ENCODE peak calls at places on chromosomes 13 and 19, in nine cellular contexts. G is activated CD4-positive, alpha-beta T cell treated with anti-CD3 and anti-CD28 coated beads, Interleukin-2, amount 50 U/mL, for 1 hour; P is fibroblast of mammary gland; T is lower lobe of right lung; M is HFFc6; K is A549; W is dorsolateral prefrontal cortex; O is activated CD8-positive, alpha-beta memory T cell treated with anti-CD3 and anti-CD28 coated beads, Interleukin-2, amount 50 U/mL, for 48 hours; A is brain microvascular endothelial cell. C is an unnamed sample.

GRCh38 chr13:52924241-52925148 is 76.1 kb upstream of the PCDH8 start:
- DNase-seq in G (no peak), P (no peak), T (no peak), M (no peak), K (no peak), W (no peak), O (no peak), A (no peak), C (no peak)

GRCh38 chr13:51793570-51794273 is 10.2 kb downstream of the DHRS12 start:
- DNase-seq in G (no peak), P (peak; percentile 85), T (no peak), M (peak; percentile 77), K (no peak), W (no peak), O (no peak), A (peak; percentile 85), C (peak; percentile 77)

GRCh38 chr19:6116749-6117430 is 6.6 kb upstream of the RFX2 start:
- DNase-seq in G (no peak), P (no peak), T (no peak), M (no peak), K (no peak), W (no peak), O (no peak), A (no peak), C (no peak)

GRCh38 chr19:40702337-40703012 is 12.0 kb upstream of the NUMBL start:
- DNase-seq in G (no peak), P (no peak), T (no peak), M (no peak), K (peak; percentile 82), W (peak; percentile 74), O (no peak), A (no peak), C (no peak)

GRCh38 chr13:53015044-53015443 is 13.6 kb upstream of the OLFM4 start:
- DNase-seq in G (no peak), P (no peak), T (no peak), M (no peak), K (no peak), W (no peak), O (no peak), A (no peak), C (no peak)

GRCh38 chr19:38362076-38362945 is 12.1 kb upstream of the PSMD8 start:
- DNase-seq in G (peak; percentile 64), P (peak; percentile 37), T (peak; percentile 95), M (peak; percentile 51), K (peak; percentile 94), W (no peak), O (peak; percentile 90), A (peak; percentile 62), C (peak; percentile 67)

GRCh38 chr13:36421447-36421846 is 10.8 kb upstream of the CCNA1 start:
- DNase-seq in G (no peak), P (peak; percentile 93), T (no peak), M (no peak), K (no peak), W (no peak), O (no peak), A (peak; percentile 40), C (no peak)

GRCh38 chr19:2428027-2428690 is 773 bp upstream of the TIMM13 start:
- DNase-seq in G (no peak), P (peak; percentile 47), T (peak; percentile 65), M (no peak), K (no peak), W (peak; percentile 53), O (peak; percentile 52), A (peak; percentile 2), C (no peak)

GRCh38 chr13:31045621-31046081 is 113.2 kb downstream of the TEX26 start:
- DNase-seq in G (peak; percentile 62), P (peak; percentile 93), T (peak; percentile 88), M (peak; percentile 95), K (peak; percentile 74), W (no peak), O (peak; percentile 83), A (peak; percentile 93), C (peak; percentile 87)

GRCh38 chr13:77429320-77430142 is 102.6 kb upstream of the MYCBP2 start:
- DNase-seq in G (no peak), P (peak; percentile 64), T (no peak), M (peak; percentile 7), K (no peak), W (no peak), O (peak; percentile 57), A (peak; percentile 28), C (no peak)

GRCh38 chr13:25688524-25688923 is 316.8 kb downstream of the ATP8A2 start:
- DNase-seq in G (no peak), P (no peak), T (no peak), M (no peak), K (no peak), W (no peak), O (no peak), A (no peak), C (no peak)

GRCh38 chr13:100608906-100609305 is 20.3 kb upstream of the GGACT start:
- DNase-seq in G (no peak), P (no peak), T (no peak), M (no peak), K (no peak), W (no peak), O (no peak), A (peak; percentile 12), C (peak; percentile 80)

GRCh38 chr19:28874742-28875141 is 338.2 kb downstream of the UQCRFS1 start:
- DNase-seq in G (no peak), P (no peak), T (no peak), M (no peak), K (no peak), W (no peak), O (no peak), A (no peak), C (no peak)

GRCh38 chr19:30881986-30882385 is 467.2 kb downstream of the TSHZ3 start:
- DNase-seq in G (no peak), P (no peak), T (no peak), M (no peak), K (no peak), W (no peak), O (no peak), A (no peak), C (no peak)

GRCh38 chr13:36086117-36086516 is 45.1 kb downstream of the DCLK1 start:
- DNase-seq in G (no peak), P (no peak), T (no peak), M (no peak), K (no peak), W (no peak), O (no peak), A (no peak), C (no peak)

GRCh38 chr19:40143612-40144011 is 47.6 kb upstream of the MAP3K10 start:
- DNase-seq in G (peak; percentile 16), P (no peak), T (no peak), M (no peak), K (no peak), W (peak; percentile 20), O (no peak), A (no peak), C (no peak)

GRCh38 chr13:89688908-89689307 is 1658.6 kb upstream of the MIR17HG start:
- DNase-seq in G (no peak), P (no peak), T (no peak), M (no peak), K (no peak), W (peak; percentile 55), O (no peak), A (no peak), C (no peak)

GRCh38 chr13:86087241-86087640 is 288.0 kb upstream of the SLITRK6 start:
- DNase-seq in G (no peak), P (peak; percentile 6), T (no peak), M (no peak), K (no peak), W (no peak), O (no peak), A (no peak), C (no peak)

GRCh38 chr19:996051-996838 is 4.0 kb upstream of the GRIN3B start:
- DNase-seq in G (peak; percentile 91), P (peak; percentile 62), T (no peak), M (peak; percentile 45), K (no peak), W (no peak), O (peak; percentile 81), A (peak; percentile 45), C (no peak)

GRCh38 chr13:39362652-39363390 is 240.2 kb downstream of the LHFPL6 start:
- DNase-seq in G (no peak), P (peak; percentile 82), T (no peak), M (no peak), K (no peak), W (no peak), O (no peak), A (no peak), C (no peak)

GRCh38 chr19:17576758-17577532 is 21.5 kb downstream of the COLGALT1 start:
- DNase-seq in G (no peak), P (peak; percentile 44), T (peak; percentile 74), M (no peak), K (peak; percentile 53), W (no peak), O (peak; percentile 74), A (no peak), C (no peak)

GRCh38 chr19:41871573-41872383 is 5.3 kb upstream of the CD79A start:
- DNase-seq in G (peak; percentile 42), P (no peak), T (peak; percentile 62), M (no peak), K (no peak), W (no peak), O (no peak), A (no peak), C (no peak)

GRCh38 chr13:20064128-20064527 is 96.7 kb downstream of the GJA3 start:
- DNase-seq in G (no peak), P (peak; percentile 18), T (no peak), M (peak; percentile 4), K (no peak), W (no peak), O (no peak), A (peak; percentile 64), C (no peak)

GRCh38 chr19:41928221-41928683 is at the start of gene ERFL:
- DNase-seq in G (no peak), P (no peak), T (no peak), M (no peak), K (no peak), W (no peak), O (no peak), A (no peak), C (no peak)

GRCh38 chr13:83780201-83780600 is 102.1 kb downstream of the SLITRK1 start:
- DNase-seq in G (no peak), P (peak; percentile 52), T (no peak), M (peak; percentile 27), K (no peak), W (no peak), O (no peak), A (peak; percentile 47), C (no peak)

GRCh38 chr13:35514801-35515502 is 38.5 kb upstream of the MAB21L1 start:
- DNase-seq in G (no peak), P (no peak), T (no peak), M (no peak), K (no peak), W (no peak), O (no peak), A (no peak), C (no peak)

GRCh38 chr13:108346376-108346775 is 76.9 kb downstream of the TNFSF13B start:
- DNase-seq in G (peak; percentile 20), P (no peak), T (no peak), M (no peak), K (no peak), W (no peak), O (no peak), A (no peak), C (no peak)

GRCh38 chr19:41811036-41811435 is 14.6 kb downstream of the CEACAM3 start:
- DNase-seq in G (no peak), P (no peak), T (no peak), M (no peak), K (no peak), W (peak; percentile 18), O (no peak), A (no peak), C (no peak)

GRCh38 chr19:35138305-35138799 is 272 bp upstream of the FXYD1 start:
- DNase-seq in G (no peak), P (no peak), T (no peak), M (no peak), K (no peak), W (no peak), O (no peak), A (no peak), C (no peak)

GRCh38 chr19:41409288-41409687 is 11.7 kb downstream of the BCKDHA start:
- DNase-seq in G (no peak), P (peak; percentile 20), T (peak; percentile 56), M (no peak), K (peak; percentile 55), W (no peak), O (no peak), A (no peak), C (no peak)

GRCh38 chr19:23528376-23528775 is 133.1 kb upstream of the ZNF91 start:
- DNase-seq in G (no peak), P (no peak), T (no peak), M (no peak), K (no peak), W (no peak), O (no peak), A (no peak), C (no peak)

C was measured in SJSA1.